ENCODE peak calls at places on chromosomes 3 and 15, in four cellular contexts. Q is iPS DF 6.9, B is WERI-Rb-1, K is neural progenitor cell. N is an unnamed sample. For H3K27me3, the result is how much of the 10 kb centered on the place peaks cover.

GRCh38 chr15:42457445-42458442 is 33.2 kb downstream of the ZNF106 start:
- DNase-seq in Q (peak), B (no peak), K (peak), N (peak)

GRCh38 chr15:92009162-92009561 is 155.7 kb downstream of the SLCO3A1 start:
- DNase-seq in Q (no peak), B (no peak), K (no peak), N (no peak)

GRCh38 chr15:77617507-77618285 is 15.0 kb downstream of the LINGO1 start:
- DNase-seq in Q (no peak), B (peak), K (no peak), N (peak)

GRCh38 chr15:47384316-47384715 is 333.0 kb upstream of the SEMA6D start:
- DNase-seq in Q (no peak), B (peak), K (peak), N (no peak)

GRCh38 chr3:140360332-140360731 is 317.5 kb upstream of the TRIM42 start:
- DNase-seq in Q (no peak), B (no peak), K (peak), N (peak)

GRCh38 chr3:26712211-26713026 is 89.8 kb downstream of the LRRC3B start:
- DNase-seq in Q (peak), B (no peak), K (peak), N (no peak)

GRCh38 chr3:15051531-15051930 is 13.6 kb downstream of the MRPS25 start:
- DNase-seq in Q (peak), B (peak), K (peak), N (peak)

GRCh38 chr3:194103475-194103874 is 32.5 kb upstream of the HES1 start:
- DNase-seq in Q (no peak), B (no peak), K (no peak), N (no peak)

GRCh38 chr15:91892417-91892816 is 38.9 kb downstream of the SLCO3A1 start:
- DNase-seq in Q (no peak), B (no peak), K (no peak), N (no peak)

GRCh38 chr3:11726146-11726545 is 82.4 kb upstream of the VGLL4 start:
- DNase-seq in Q (no peak), B (no peak), K (no peak), N (no peak)

GRCh38 chr3:78659386-78659987 is 1108.3 kb downstream of the ROBO1 start:
- DNase-seq in Q (no peak), B (no peak), K (peak), N (no peak)

GRCh38 chr15:69578792-69579587 is 126.4 kb downstream of the RPLP1 start:
- DNase-seq in Q (no peak), B (no peak), K (no peak), N (no peak)

GRCh38 chr3:150843241-150843640 is 62.0 kb downstream of the MINDY4B start:
- DNase-seq in Q (no peak), B (no peak), K (no peak), N (no peak)

GRCh38 chr3:99716463-99716995 is 78.1 kb downstream of the COL8A1 start:
- DNase-seq in Q (no peak), B (no peak), K (no peak), N (no peak)

GRCh38 chr3:170848294-170848917 is 21.6 kb downstream of the RPL22L1 start:
- DNase-seq in Q (no peak), B (no peak), K (no peak), N (no peak)

DNA sequence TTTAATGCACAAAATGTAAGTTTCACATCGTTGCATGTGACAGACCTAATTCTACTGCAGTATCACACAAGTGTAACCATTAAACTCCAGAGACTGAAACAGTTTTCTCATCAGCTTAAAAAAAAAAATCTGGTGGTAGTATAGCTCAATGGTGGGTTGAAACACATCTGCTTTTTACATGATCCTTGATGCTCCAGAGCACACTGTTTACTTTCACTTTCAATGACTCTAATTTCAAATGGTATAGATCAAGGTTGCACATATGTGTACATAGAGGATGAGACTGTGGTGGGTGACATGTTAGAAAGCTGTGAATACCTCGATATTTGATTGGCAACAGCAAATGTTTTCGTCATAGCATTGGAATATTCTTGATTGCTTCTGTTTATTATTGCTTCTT is 22.4 kb downstream of the MCTP2 start:
- DNase-seq in Q (no peak), B (no peak), K (no peak), N (no peak)
- H3K4me3 ChIP-seq in Q (no peak), B (no peak), K (no peak), N (no peak)

DNA sequence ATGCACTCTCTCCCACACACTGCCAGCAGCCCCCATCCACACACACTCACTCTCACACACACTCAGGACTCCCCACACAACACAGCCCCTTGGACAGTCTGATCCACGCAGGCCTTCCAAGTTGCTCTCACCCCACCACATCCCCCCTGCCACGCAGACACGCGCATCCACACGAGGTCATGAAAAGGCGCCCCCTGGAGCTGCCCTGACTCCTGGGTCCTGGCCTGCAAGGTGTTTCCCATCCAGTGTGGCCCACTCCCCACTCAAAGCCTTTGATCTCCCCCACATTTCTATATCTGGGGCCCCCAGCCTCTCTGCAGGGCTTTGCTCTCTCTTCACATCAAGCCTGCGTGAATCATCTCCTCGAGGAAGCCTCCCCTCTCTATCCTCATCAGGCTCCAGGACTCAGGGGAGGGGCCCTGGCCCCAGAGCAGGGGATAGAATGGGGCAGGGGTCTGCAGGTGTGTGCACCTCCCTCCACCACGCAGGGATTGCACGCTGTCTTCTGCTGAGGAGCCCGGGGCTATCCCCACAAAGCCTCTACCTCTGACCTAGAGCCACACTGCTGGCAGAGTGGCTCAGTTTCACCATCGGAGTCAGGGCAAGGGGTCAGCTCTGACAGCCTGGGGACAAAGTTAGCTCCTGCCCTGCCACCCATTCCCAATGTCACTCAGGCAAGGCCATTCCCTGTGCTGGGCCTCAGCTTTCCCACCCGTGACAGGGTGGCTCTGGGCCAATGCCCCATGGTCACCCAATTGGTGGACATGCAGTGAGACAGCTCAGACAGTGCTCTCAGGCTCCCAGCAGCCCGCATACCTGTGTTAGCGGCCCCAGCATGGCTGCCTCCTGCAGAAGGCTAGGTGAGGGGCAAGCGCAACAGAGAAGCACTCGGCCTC is 6.4 kb downstream of the MYL3 start:
- DNase-seq in Q (no peak), B (peak), K (peak), N (no peak)
- H3K27me3 ChIP-seq in Q (under half), B (under half), K (under half), N (under half)

GRCh38 chr3:188789201-188789600 is 382.6 kb upstream of the TPRG1 start:
- DNase-seq in Q (no peak), B (no peak), K (no peak), N (no peak)
- H3K4me3 ChIP-seq in Q (no peak), B (no peak), K (no peak), N (no peak)

DNA sequence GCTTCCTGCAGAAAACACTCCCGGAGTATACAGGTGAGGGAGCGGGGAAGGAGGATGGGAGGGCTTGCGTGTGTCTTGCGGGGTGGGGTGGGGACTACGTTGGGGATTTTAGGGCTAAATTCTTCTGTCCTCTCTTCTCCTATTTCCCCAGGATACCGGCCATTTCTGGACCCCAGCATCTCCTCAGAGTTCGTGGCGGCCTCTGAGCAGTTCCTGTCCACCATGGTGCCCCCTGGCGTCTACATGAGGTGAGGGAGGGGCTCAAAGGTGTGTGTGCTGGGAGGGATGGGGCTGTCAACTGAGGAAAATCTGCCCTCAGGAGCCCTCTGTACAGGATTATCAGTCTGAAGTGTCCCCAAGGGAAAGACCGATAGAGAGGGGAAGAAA is 6.6 kb downstream of the DUOX1 start:
- DNase-seq in Q (no peak), B (no peak), K (peak), N (peak)
- H3K27me3 ChIP-seq in Q (under half), B (under half), K (half or more), N (half or more)

GRCh38 chr3:112499328-112499727 is at the start of gene BTLA:
- DNase-seq in Q (no peak), B (no peak), K (no peak), N (no peak)
- H3K4me3 ChIP-seq in Q (no peak), B (no peak), K (no peak), N (no peak)